ENCODE peak calls at places on chromosomes 7 and 10, in four cellular contexts. O, V, B and W are unnamed samples.
A peak's percentile ranks its signal among the peaks of the same experiment; 100 is the strongest.

GRCh38 chr7:148303295-148304013 is 287.1 kb upstream of the C7orf33 start:
- DNase-seq in O (no peak), V (peak; percentile 53), B (peak; percentile 39), W (no peak)

GRCh38 chr7:155374276-155375252 is 76.9 kb downstream of the INSIG1 start:
- DNase-seq in O (no peak), V (no peak), B (no peak), W (no peak)

GRCh38 chr7:129160161-129160911 is 15.8 kb downstream of the TSPAN33 start:
- DNase-seq in O (no peak), V (no peak), B (no peak), W (no peak)

GRCh38 chr7:85529831-85530230 is 343.0 kb upstream of the SEMA3D start:
- DNase-seq in O (no peak), V (no peak), B (no peak), W (no peak)

GRCh38 chr7:50537417-50537816 is 27.8 kb downstream of the DDC start:
- DNase-seq in O (no peak), V (no peak), B (no peak), W (no peak)

GRCh38 chr10:6089334-6090219 is 743 bp downstream of the RBM17 start:
- DNase-seq in O (no peak), V (no peak), B (peak; percentile 25), W (no peak)

GRCh38 chr10:35428521-35428920 is 92.2 kb downstream of the CCNY start:
- DNase-seq in O (no peak), V (no peak), B (no peak), W (no peak)

GRCh38 chr7:7226407-7226806 is 44.1 kb downstream of the C1GALT1 start:
- DNase-seq in O (no peak), V (no peak), B (no peak), W (no peak)

GRCh38 chr10:8049151-8049873 is 5.2 kb upstream of the GATA3 start:
- DNase-seq in O (no peak), V (no peak), B (no peak), W (no peak)

DNA sequence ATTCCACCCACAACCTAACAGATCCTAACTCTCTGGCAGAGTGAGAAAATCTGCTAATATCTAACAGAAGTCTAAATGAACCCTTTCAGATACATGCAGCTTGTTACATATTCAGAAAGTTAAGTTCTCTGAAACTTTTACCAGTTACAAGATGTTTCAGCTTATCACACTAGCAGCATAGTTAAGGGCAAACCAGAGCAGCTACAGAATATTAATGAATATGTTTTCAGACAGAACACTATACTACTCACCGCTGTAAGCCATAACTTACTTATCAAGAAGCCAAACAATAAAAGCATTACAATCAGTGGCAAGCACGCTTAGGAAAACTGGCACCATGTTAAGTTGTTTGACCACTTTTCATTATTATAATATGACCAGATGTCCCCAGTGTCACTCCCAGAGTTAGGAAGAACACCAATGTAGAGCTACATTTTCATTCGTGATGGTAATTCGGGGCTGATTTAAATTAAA is 2.7 kb downstream of the ITGB1 start:
- DNase-seq in O (no peak), V (no peak), B (no peak), W (no peak)
- H3K4me1 ChIP-seq in O (peaks cover 78% of the 10 kb centered on the region), V (no peaks in the 10 kb centered on the region), B (peaks cover 12% of the 10 kb centered on the region), W (peaks cover 4% of the 10 kb centered on the region)

GRCh38 chr7:30851651-30852359 is 59.8 kb upstream of the AQP1 start:
- DNase-seq in O (no peak), V (peak; percentile 78), B (no peak), W (no peak)
- TF ChIP-seq POLR2AphosphoS5 in O (peak; percentile 55), V (no peak), B (no peak), W (peak; percentile 38)

GRCh38 chr10:926075-926698 is 5.3 kb downstream of the LARP4B start:
- DNase-seq in O (no peak), V (no peak), B (peak; percentile 56), W (no peak)

GRCh38 chr10:923844-924523 is 7.5 kb downstream of the LARP4B start:
- DNase-seq in O (no peak), V (no peak), B (no peak), W (no peak)

GRCh38 chr10:927131-927530 is 4.4 kb downstream of the LARP4B start:
- DNase-seq in O (no peak), V (no peak), B (no peak), W (no peak)

GRCh38 chr10:921471-922414 is 9.8 kb downstream of the LARP4B start:
- DNase-seq in O (no peak), V (no peak), B (no peak), W (no peak)

DNA sequence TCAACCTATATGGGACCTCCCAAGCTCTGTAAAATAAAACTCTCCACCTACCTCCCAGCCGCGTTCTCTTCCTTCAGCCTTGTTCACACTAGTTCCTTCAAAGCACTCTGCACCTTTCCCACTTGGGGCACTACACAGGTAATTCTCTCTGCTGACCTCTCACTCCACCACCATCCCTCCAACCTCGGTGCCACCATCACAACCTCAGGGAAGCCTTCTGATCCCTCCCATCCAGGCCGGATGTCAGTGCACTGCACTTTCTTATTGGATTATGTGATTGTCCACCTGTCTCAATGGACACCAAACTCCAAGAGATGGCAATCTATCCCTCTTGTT is 7.0 kb downstream of the LARP4B start:
- DNase-seq in O (no peak), V (no peak), B (no peak), W (no peak)
- H3K4me1 ChIP-seq in O (peaks cover 100% of the 10 kb centered on the region), V (no peaks in the 10 kb centered on the region), B (peaks cover 31% of the 10 kb centered on the region), W (peaks cover 9% of the 10 kb centered on the region)

GRCh38 chr10:122864901-122865300 is 14.5 kb downstream of the FAM24B start:
- DNase-seq in O (no peak), V (no peak), B (no peak), W (no peak)
- TF ChIP-seq POLR2AphosphoS5 in O (no peak), V (no peak), B (no peak), W (peak; percentile 61)

GRCh38 chr10:22620140-22620857 is 94.1 kb downstream of the PIP4K2A start:
- DNase-seq in O (peak; percentile 61), V (no peak), B (peak; percentile 26), W (no peak)

GRCh38 chr10:22615819-22616499 is 98.4 kb downstream of the PIP4K2A start:
- DNase-seq in O (peak; percentile 68), V (no peak), B (peak; percentile 65), W (no peak)

GRCh38 chr10:22617516-22617915 is 96.9 kb downstream of the PIP4K2A start:
- DNase-seq in O (no peak), V (no peak), B (no peak), W (no peak)

GRCh38 chr10:22619111-22619510 is 95.3 kb downstream of the PIP4K2A start:
- DNase-seq in O (no peak), V (no peak), B (no peak), W (no peak)

GRCh38 chr10:22618081-22618785 is 96.1 kb downstream of the PIP4K2A start:
- DNase-seq in O (no peak), V (no peak), B (no peak), W (no peak)
- H3K4me1 ChIP-seq in O (peaks cover 80% of the 10 kb centered on the region), V (peaks cover 8% of the 10 kb centered on the region), B (peaks cover 4% of the 10 kb centered on the region), W (no peaks in the 10 kb centered on the region)

DNA sequence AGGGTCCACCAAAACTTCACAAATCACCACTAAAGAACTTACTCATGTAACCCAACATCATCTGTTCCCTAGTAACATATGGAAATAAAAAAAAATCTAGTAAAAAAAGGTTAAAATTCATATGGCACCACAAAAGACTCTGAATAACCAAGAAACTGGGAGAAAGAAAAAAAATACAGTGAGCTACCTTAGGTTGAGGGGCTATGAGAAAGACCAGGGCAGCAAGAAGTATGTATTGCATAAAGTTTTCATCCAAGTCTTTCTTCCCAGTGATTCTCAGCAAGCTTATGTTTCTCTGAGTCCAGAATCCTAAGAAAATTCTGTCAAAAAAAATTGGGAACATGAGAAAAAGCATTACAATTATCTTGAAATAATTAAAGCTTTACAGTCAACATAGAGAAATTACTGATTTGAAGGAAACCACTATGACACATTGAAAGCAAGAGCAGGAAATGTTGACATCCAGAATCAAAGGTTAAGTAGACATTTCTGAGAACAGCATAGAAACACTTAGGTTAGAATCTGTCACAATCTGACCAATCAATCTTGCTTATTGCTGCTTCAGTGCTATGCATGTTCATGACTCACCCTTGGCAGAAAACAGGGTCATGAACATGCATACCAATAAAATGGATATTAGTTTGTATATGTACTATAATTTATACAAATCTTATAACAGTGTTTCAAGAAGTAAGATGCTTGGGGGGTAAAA is 494.0 kb upstream of the POT1 start:
- DNase-seq in O (no peak), V (no peak), B (no peak), W (no peak)
- TF ChIP-seq POLR2AphosphoS5 in O (no peak), V (no peak), B (no peak), W (no peak)

DNA sequence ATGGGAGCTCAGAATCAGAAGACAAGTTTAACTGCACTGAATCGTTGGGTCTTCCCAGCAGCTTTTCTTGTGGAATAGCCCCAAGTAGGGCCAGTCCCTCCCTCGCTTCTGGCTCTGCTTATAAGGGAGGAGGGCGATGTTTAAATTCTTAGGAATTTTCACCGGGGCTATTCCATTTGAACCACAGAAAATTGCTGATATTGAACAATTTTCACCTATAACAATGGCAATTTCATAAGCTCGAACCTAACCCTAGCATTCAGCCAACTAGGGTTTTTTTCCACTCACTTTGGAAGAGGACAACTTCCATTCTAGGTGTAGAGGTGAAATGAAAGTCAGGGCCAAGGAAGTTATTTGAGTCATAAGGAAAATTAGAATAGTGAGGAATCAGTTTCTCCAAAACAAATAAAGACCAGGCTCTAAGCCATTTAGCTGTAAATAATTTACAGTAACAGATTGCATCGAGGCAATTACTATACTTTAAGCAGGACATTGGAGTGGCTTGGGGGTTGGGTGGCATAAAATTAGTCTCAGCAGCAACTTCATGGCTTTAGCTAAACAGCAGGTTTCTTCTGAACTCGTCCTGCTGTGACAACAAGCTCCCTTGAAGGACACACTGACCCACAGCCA is 1.5 kb upstream of the ATP6V0A4 start:
- DNase-seq in O (no peak), V (no peak), B (no peak), W (no peak)
- H3K4me1 ChIP-seq in O (no peaks in the 10 kb centered on the region), V (no peaks in the 10 kb centered on the region), B (no peaks in the 10 kb centered on the region), W (no peaks in the 10 kb centered on the region)

GRCh38 chr7:95631545-95631944 is 35.2 kb upstream of the PDK4 start:
- DNase-seq in O (no peak), V (no peak), B (no peak), W (no peak)

GRCh38 chr7:95623788-95624187 is 27.5 kb upstream of the PDK4 start:
- DNase-seq in O (no peak), V (no peak), B (no peak), W (no peak)

GRCh38 chr7:95632609-95633008 is 36.3 kb upstream of the PDK4 start:
- DNase-seq in O (no peak), V (no peak), B (no peak), W (no peak)

GRCh38 chr7:95630702-95631458 is 34.6 kb upstream of the PDK4 start:
- DNase-seq in O (no peak), V (no peak), B (no peak), W (peak; percentile 61)

DNA sequence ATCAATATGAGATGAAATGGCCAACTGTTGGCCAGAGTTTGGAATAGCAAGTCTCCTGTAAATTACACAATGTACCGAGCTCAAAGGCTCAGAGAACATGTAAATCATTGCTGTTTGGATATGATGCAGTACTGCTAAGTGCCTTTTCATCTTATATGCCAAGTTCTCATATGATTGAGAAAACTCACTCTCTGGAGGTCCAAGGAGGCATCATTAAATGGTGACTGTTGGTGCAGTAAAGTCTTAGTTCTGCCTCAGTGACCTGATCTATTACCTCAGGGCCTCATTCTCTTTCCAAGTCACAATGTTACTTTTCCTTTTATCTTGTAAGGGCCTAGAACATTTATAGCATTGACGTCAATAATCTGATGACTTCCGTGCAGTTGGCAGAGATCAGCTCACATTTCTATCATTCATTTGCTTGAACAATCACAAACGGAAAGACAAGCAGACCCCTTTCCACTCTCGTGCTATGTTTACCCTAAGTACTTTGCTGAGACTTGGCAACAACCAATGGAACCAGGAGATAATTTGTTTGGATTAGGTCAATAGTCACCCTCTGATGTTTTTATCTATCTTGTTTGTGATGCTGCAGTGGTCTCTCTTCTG is 32.6 kb upstream of the PDK4 start:
- DNase-seq in O (no peak), V (no peak), B (no peak), W (no peak)
- TF ChIP-seq POLR2AphosphoS5 in O (peak; percentile 90), V (no peak), B (peak; percentile 72), W (peak; percentile 56)